ENCODE peak calls at places on chromosome 13, in six cellular contexts. One of them, this sample, is unnamed.

GRCh38 chr13:102234618-102235017 is 167.2 kb downstream of the FGF14 start:
- DNase-seq in GM23248: no peak
- DNase-seq in activated CD4-positive, alpha-beta memory T cell treated with anti-CD3 and anti-CD28 coated beads for 36 hours: no peak
- DNase-seq in Panc1: no peak
- DNase-seq in neural progenitor cell: no peak
- DNase-seq in T1000: no peak
- DNase-seq in this sample: no peak

GRCh38 chr13:80955487-80955886 is 614.6 kb upstream of the SPRY2 start:
- DNase-seq in GM23248: no peak
- DNase-seq in neural progenitor cell: no peak
- DNase-seq in T1000: no peak
- DNase-seq in Panc1: no peak
- DNase-seq in activated CD4-positive, alpha-beta memory T cell treated with anti-CD3 and anti-CD28 coated beads for 36 hours: no peak
- DNase-seq in this sample: no peak

GRCh38 chr13:48494874-48495273 is 38.0 kb downstream of the RCBTB2 start:
- DNase-seq in GM23248: no peak
- DNase-seq in neural progenitor cell: no peak
- DNase-seq in activated CD4-positive, alpha-beta memory T cell treated with anti-CD3 and anti-CD28 coated beads for 36 hours: no peak
- DNase-seq in Panc1: no peak
- DNase-seq in T1000: no peak
- DNase-seq in this sample: no peak

GRCh38 chr13:40318366-40318765 is 348.1 kb downstream of the FOXO1 start:
- DNase-seq in neural progenitor cell: no peak
- DNase-seq in Panc1: no peak
- DNase-seq in T1000: no peak
- DNase-seq in GM23248: peak
- DNase-seq in activated CD4-positive, alpha-beta memory T cell treated with anti-CD3 and anti-CD28 coated beads for 36 hours: no peak
- DNase-seq in this sample: no peak

GRCh38 chr13:49216334-49216733 is 3.8 kb upstream of the MLNR start:
- DNase-seq in GM23248: no peak
- DNase-seq in activated CD4-positive, alpha-beta memory T cell treated with anti-CD3 and anti-CD28 coated beads for 36 hours: no peak
- DNase-seq in neural progenitor cell: no peak
- DNase-seq in Panc1: no peak
- DNase-seq in T1000: no peak
- DNase-seq in this sample: no peak

GRCh38 chr13:43878897-43879322 is 630 bp downstream of the CCDC122 start:
- DNase-seq in Panc1: no peak
- DNase-seq in activated CD4-positive, alpha-beta memory T cell treated with anti-CD3 and anti-CD28 coated beads for 36 hours: peak
- DNase-seq in T1000: no peak
- DNase-seq in GM23248: peak
- DNase-seq in neural progenitor cell: peak
- DNase-seq in this sample: peak

GRCh38 chr13:49995535-49996165 is 1.2 kb upstream of the TRIM13 start:
- DNase-seq in GM23248: peak
- DNase-seq in neural progenitor cell: no peak
- DNase-seq in Panc1: no peak
- DNase-seq in T1000: no peak
- DNase-seq in activated CD4-positive, alpha-beta memory T cell treated with anti-CD3 and anti-CD28 coated beads for 36 hours: no peak
- DNase-seq in this sample: no peak

GRCh38 chr13:63938851-63939250 is 2523.2 kb upstream of the PCDH20 start:
- DNase-seq in activated CD4-positive, alpha-beta memory T cell treated with anti-CD3 and anti-CD28 coated beads for 36 hours: no peak
- DNase-seq in T1000: no peak
- DNase-seq in neural progenitor cell: no peak
- DNase-seq in GM23248: no peak
- DNase-seq in Panc1: no peak
- DNase-seq in this sample: no peak

GRCh38 chr13:104984296-104984818 is 1551.1 kb downstream of the EFNB2 start:
- DNase-seq in GM23248: no peak
- DNase-seq in Panc1: no peak
- DNase-seq in T1000: no peak
- DNase-seq in activated CD4-positive, alpha-beta memory T cell treated with anti-CD3 and anti-CD28 coated beads for 36 hours: peak
- DNase-seq in neural progenitor cell: no peak
- DNase-seq in this sample: peak

GRCh38 chr13:56351041-56351440 is 789.7 kb upstream of the PRR20A start:
- DNase-seq in Panc1: no peak
- DNase-seq in activated CD4-positive, alpha-beta memory T cell treated with anti-CD3 and anti-CD28 coated beads for 36 hours: no peak
- DNase-seq in GM23248: no peak
- DNase-seq in neural progenitor cell: peak
- DNase-seq in T1000: no peak
- DNase-seq in this sample: no peak

GRCh38 chr13:30978981-30979956 is 46.8 kb downstream of the TEX26 start:
- DNase-seq in neural progenitor cell: peak
- DNase-seq in Panc1: no peak
- DNase-seq in T1000: no peak
- DNase-seq in GM23248: peak
- DNase-seq in activated CD4-positive, alpha-beta memory T cell treated with anti-CD3 and anti-CD28 coated beads for 36 hours: peak
- DNase-seq in this sample: peak

GRCh38 chr13:59133903-59134302 is 1029.8 kb downstream of the DIAPH3 start:
- DNase-seq in neural progenitor cell: peak
- DNase-seq in Panc1: no peak
- DNase-seq in activated CD4-positive, alpha-beta memory T cell treated with anti-CD3 and anti-CD28 coated beads for 36 hours: no peak
- DNase-seq in T1000: no peak
- DNase-seq in GM23248: no peak
- DNase-seq in this sample: no peak

GRCh38 chr13:74070513-74070912 is 63.7 kb downstream of the KLF12 start:
- DNase-seq in T1000: no peak
- DNase-seq in Panc1: no peak
- DNase-seq in neural progenitor cell: no peak
- DNase-seq in activated CD4-positive, alpha-beta memory T cell treated with anti-CD3 and anti-CD28 coated beads for 36 hours: no peak
- DNase-seq in GM23248: no peak
- DNase-seq in this sample: no peak

GRCh38 chr13:24008679-24009078 is 111.4 kb upstream of the C1QTNF9B start:
- DNase-seq in T1000: no peak
- DNase-seq in Panc1: no peak
- DNase-seq in activated CD4-positive, alpha-beta memory T cell treated with anti-CD3 and anti-CD28 coated beads for 36 hours: no peak
- DNase-seq in GM23248: peak
- DNase-seq in neural progenitor cell: no peak
- DNase-seq in this sample: no peak

GRCh38 chr13:101917833-101918755 is 465.6 kb downstream of the ITGBL1 start:
- DNase-seq in neural progenitor cell: peak
- DNase-seq in T1000: no peak
- DNase-seq in Panc1: no peak
- DNase-seq in activated CD4-positive, alpha-beta memory T cell treated with anti-CD3 and anti-CD28 coated beads for 36 hours: no peak
- DNase-seq in GM23248: no peak
- DNase-seq in this sample: no peak

GRCh38 chr13:102799544-102800144 is 725 bp downstream of the BIVM start:
- DNase-seq in activated CD4-positive, alpha-beta memory T cell treated with anti-CD3 and anti-CD28 coated beads for 36 hours: peak
- DNase-seq in GM23248: peak
- DNase-seq in Panc1: no peak
- DNase-seq in neural progenitor cell: peak
- DNase-seq in T1000: no peak
- DNase-seq in this sample: peak